ENCODE peak calls at places on chromosome 5, in four cellular contexts. One of them, this sample, is unnamed.

GRCh38 chr5:37721447-37721871 is 118.4 kb downstream of the GDNF start:
- DNase-seq in cardiac fibroblast: peak; percentile 85
- DNase-seq in adrenal gland: no peak
- DNase-seq in mucosa of descending colon: no peak
- DNase-seq in this sample: no peak

GRCh38 chr5:137666109-137666850 is 69.6 kb downstream of the KLHL3 start:
- DNase-seq in cardiac fibroblast: peak; percentile 47
- DNase-seq in adrenal gland: peak; percentile 48
- DNase-seq in mucosa of descending colon: no peak
- DNase-seq in this sample: no peak

GRCh38 chr5:17694401-17694800 is 60.1 kb downstream of the TAF11L14 start:
- DNase-seq in cardiac fibroblast: no peak
- DNase-seq in adrenal gland: no peak
- DNase-seq in mucosa of descending colon: no peak
- DNase-seq in this sample: peak; percentile 7

GRCh38 chr5:1827410-1828397 is 26.5 kb downstream of the NDUFS6 start:
- DNase-seq in cardiac fibroblast: no peak
- DNase-seq in adrenal gland: peak; percentile 14
- DNase-seq in mucosa of descending colon: no peak
- DNase-seq in this sample: no peak

GRCh38 chr5:147432323-147432722 is 77.5 kb downstream of the DPYSL3 start:
- DNase-seq in cardiac fibroblast: no peak
- DNase-seq in adrenal gland: no peak
- DNase-seq in mucosa of descending colon: no peak
- DNase-seq in this sample: no peak

GRCh38 chr5:317086-317811 is 4.3 kb upstream of the AHRR start:
- DNase-seq in cardiac fibroblast: peak; percentile 64
- DNase-seq in adrenal gland: no peak
- DNase-seq in mucosa of descending colon: no peak
- DNase-seq in this sample: peak; percentile 55

GRCh38 chr5:95969646-95970358 is 8.2 kb upstream of the ELL2 start:
- DNase-seq in cardiac fibroblast: peak; percentile 82
- DNase-seq in adrenal gland: no peak
- DNase-seq in mucosa of descending colon: no peak
- DNase-seq in this sample: peak; percentile 74

GRCh38 chr5:121962943-121963342 is 1.2 kb downstream of the SRFBP1 start:
- DNase-seq in cardiac fibroblast: peak; percentile 9
- DNase-seq in adrenal gland: no peak
- DNase-seq in mucosa of descending colon: no peak
- DNase-seq in this sample: peak; percentile 19

GRCh38 chr5:59517926-59518585 is 375.5 kb downstream of the PDE4D start:
- DNase-seq in cardiac fibroblast: peak; percentile 83
- DNase-seq in adrenal gland: no peak
- DNase-seq in mucosa of descending colon: no peak
- DNase-seq in this sample: peak; percentile 71

GRCh38 chr5:40503438-40503837 is 176.3 kb upstream of the PTGER4 start:
- DNase-seq in cardiac fibroblast: no peak
- DNase-seq in adrenal gland: peak; percentile 9
- DNase-seq in mucosa of descending colon: no peak
- DNase-seq in this sample: no peak

GRCh38 chr5:40499514-40500273 is 180.0 kb upstream of the PTGER4 start:
- DNase-seq in cardiac fibroblast: no peak
- DNase-seq in adrenal gland: no peak
- DNase-seq in mucosa of descending colon: no peak
- DNase-seq in this sample: no peak

GRCh38 chr5:40505031-40505430 is 174.7 kb upstream of the PTGER4 start:
- DNase-seq in cardiac fibroblast: no peak
- DNase-seq in adrenal gland: no peak
- DNase-seq in mucosa of descending colon: no peak
- DNase-seq in this sample: no peak

GRCh38 chr5:40502736-40503135 is 177.0 kb upstream of the PTGER4 start:
- DNase-seq in cardiac fibroblast: no peak
- DNase-seq in adrenal gland: no peak
- DNase-seq in mucosa of descending colon: no peak
- DNase-seq in this sample: no peak

DNA sequence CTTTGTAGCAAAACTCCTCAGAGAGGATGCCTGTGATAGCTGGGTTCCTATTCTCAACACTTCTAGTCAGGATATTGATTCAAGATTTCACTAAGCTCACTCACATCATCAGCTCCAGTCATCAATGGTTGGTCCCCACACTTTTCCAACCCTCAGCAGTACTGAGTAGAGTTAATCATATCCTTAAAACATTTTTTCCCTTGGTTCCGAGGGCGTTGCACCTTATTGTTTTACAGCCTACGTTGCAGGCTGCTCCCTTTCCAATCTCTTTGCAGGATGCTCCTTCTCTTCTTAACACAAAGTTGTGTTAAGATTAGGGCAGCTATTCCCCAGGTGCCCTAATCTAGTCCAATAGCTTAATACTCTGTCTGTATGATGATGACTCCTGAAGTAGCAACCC is 177.7 kb upstream of the PTGER4 start:
- DNase-seq in cardiac fibroblast: no peak
- DNase-seq in adrenal gland: no peak
- DNase-seq in mucosa of descending colon: no peak
- DNase-seq in this sample: no peak
- TF ChIP-seq CTCF in cardiac fibroblast: no peak
- TF ChIP-seq CTCF in adrenal gland: no peak
- TF ChIP-seq CTCF in mucosa of descending colon: no peak
- TF ChIP-seq CTCF in this sample: no peak

DNA sequence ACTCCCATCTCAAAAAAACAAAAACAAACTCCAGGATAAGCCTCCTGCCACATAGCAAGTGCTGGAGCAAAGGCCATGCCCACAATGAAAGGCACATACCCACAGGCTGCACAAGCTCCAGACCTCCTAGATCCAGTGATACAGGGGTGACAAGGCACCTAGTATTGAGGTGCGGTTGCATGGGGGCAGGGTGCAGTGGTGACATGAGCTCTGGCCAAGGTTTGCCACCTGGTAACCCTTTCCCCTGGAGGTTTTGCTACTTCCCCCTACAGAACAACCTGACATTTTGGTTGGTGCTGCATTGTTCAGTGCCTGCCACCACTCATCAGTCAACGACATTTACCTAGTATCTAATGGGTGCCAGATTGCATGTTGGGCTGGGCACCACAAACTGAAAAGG is 14.5 kb downstream of the CDKN2AIPNL start:
- DNase-seq in cardiac fibroblast: no peak
- DNase-seq in adrenal gland: no peak
- DNase-seq in mucosa of descending colon: no peak
- DNase-seq in this sample: no peak
- H3K4me3 ChIP-seq in cardiac fibroblast: no peak overlapping the region
- H3K4me3 ChIP-seq in adrenal gland: no peak overlapping the region
- H3K4me3 ChIP-seq in mucosa of descending colon: no peak overlapping the region
- H3K4me3 ChIP-seq in this sample: no peak overlapping the region

GRCh38 chr5:172453206-172453985 is 929 bp downstream of the SH3PXD2B start:
- DNase-seq in cardiac fibroblast: peak; percentile 69
- DNase-seq in adrenal gland: peak; percentile 69
- DNase-seq in mucosa of descending colon: peak; percentile 64
- DNase-seq in this sample: peak; percentile 57
- TF ChIP-seq CTCF in cardiac fibroblast: peak; percentile 72
- TF ChIP-seq CTCF in adrenal gland: peak; percentile 24
- TF ChIP-seq CTCF in mucosa of descending colon: peak; percentile 22
- TF ChIP-seq CTCF in this sample: peak; percentile 52

DNA sequence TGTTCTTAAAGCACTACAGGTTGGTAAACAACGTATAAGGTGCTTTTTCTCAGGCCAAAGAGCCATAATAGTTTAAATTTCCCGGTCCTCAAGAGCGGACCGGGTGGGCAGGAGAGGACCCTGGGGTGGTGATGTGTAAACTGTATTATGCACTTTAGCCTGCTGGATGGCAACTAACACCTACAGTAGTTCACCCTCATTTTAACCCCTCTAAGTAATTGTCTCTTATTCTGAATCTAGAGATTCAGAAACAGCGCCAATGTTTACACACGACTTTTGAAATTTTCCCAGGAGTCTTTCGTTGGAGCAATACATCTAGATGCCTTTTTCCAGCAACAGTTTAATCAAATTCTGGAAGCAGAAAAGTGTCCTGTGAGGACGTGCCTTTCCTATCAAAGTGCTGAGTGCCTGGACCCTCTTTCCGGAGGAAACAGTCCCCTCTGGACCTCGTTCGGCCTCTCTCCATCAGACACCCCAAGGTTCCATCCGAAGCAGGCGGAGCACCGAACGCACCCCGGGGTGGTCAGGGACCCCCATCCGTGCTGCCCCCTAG is 676 bp upstream of the OCLN start:
- DNase-seq in cardiac fibroblast: no peak
- DNase-seq in adrenal gland: no peak
- DNase-seq in mucosa of descending colon: no peak
- DNase-seq in this sample: no peak
- H3K4me3 ChIP-seq in cardiac fibroblast: peak overlapping the region; percentile 52
- H3K4me3 ChIP-seq in adrenal gland: no peak overlapping the region
- H3K4me3 ChIP-seq in mucosa of descending colon: peak overlapping the region; percentile 48
- H3K4me3 ChIP-seq in this sample: peak overlapping the region; percentile 71

This sample was measured in epithelial cell of esophagus.